ENCODE peak calls at places on chromosomes 3 and 15, in seven cellular contexts. X, N, Q, Y, D, C and H are unnamed samples.

GRCh38 chr15:45645026-45645980 is 10.5 kb downstream of the SQOR start:
- DNase-seq in D (no peak), X (no peak), C (no peak), N (no peak), Q (peak; percentile 66), Y (no peak), H (no peak)

GRCh38 chr3:14336414-14337285 is 65.8 kb upstream of the SLC6A6 start:
- DNase-seq in N (no peak), Q (no peak), Y (peak; percentile 77), D (no peak), C (no peak), X (no peak), H (no peak)

GRCh38 chr3:12545473-12545791 is at the start of gene MKRN2OS:
- DNase-seq in X (no peak), Y (no peak), Q (no peak), D (no peak), N (no peak), C (no peak), H (no peak)

GRCh38 chr15:32833323-32833944 is 115.6 kb downstream of the GREM1 start:
- DNase-seq in D (no peak), Y (no peak), Q (no peak), C (no peak), X (no peak), N (no peak), H (no peak)

GRCh38 chr15:72173401-72173800 is 24.2 kb downstream of the GRAMD2A start:
- DNase-seq in Y (peak; percentile 27), D (no peak), C (no peak), Q (no peak), N (no peak), X (no peak), H (no peak)

GRCh38 chr3:14220933-14221332 is 42.3 kb downstream of the LSM3 start:
- DNase-seq in Y (no peak), D (no peak), Q (no peak), X (no peak), N (no peak), C (no peak), H (no peak)

GRCh38 chr3:50224639-50225038 is 11.4 kb upstream of the GNAI2 start:
- DNase-seq in Y (no peak), X (no peak), D (no peak), N (no peak), Q (no peak), C (no peak), H (no peak)

GRCh38 chr3:155946178-155946577 is 75.7 kb downstream of the GMPS start:
- DNase-seq in N (no peak), Y (no peak), C (no peak), D (no peak), Q (peak; percentile 86), X (no peak), H (no peak)

GRCh38 chr3:39501982-39502837 is 34.7 kb downstream of the MOBP start:
- DNase-seq in D (no peak), C (no peak), X (no peak), Y (no peak), Q (no peak), N (peak; percentile 8), H (no peak)

GRCh38 chr15:78460737-78461136 is 22.7 kb downstream of the IREB2 start:
- DNase-seq in D (no peak), Q (no peak), Y (no peak), X (no peak), C (no peak), N (no peak), H (no peak)

GRCh38 chr3:81592101-81592500 is 169.3 kb downstream of the GBE1 start:
- DNase-seq in Q (peak; percentile 28), X (no peak), Y (no peak), C (no peak), N (no peak), D (no peak), H (no peak)

GRCh38 chr3:21326704-21327103 is 424.3 kb downstream of the ZNF385D start:
- DNase-seq in D (no peak), Y (no peak), N (no peak), X (no peak), C (peak; percentile 35), Q (peak; percentile 86), H (no peak)

GRCh38 chr3:16503191-16503776 is 10.2 kb downstream of the RFTN1 start:
- DNase-seq in N (no peak), Q (no peak), C (no peak), D (no peak), X (no peak), Y (no peak), H (no peak)

GRCh38 chr3:11236588-11237461 is 35.4 kb upstream of the ATG7 start:
- DNase-seq in Q (peak; percentile 68), X (peak; percentile 43), N (peak; percentile 59), Y (peak; percentile 76), D (peak; percentile 60), C (peak; percentile 29), H (no peak)

GRCh38 chr15:40150163-40150925 is 10.5 kb upstream of the BUB1B start:
- DNase-seq in X (no peak), Y (no peak), D (no peak), C (no peak), Q (peak; percentile 57), N (peak; percentile 76), H (no peak)

GRCh38 chr3:179811321-179812095 is 158.7 kb downstream of the USP13 start:
- DNase-seq in D (peak; percentile 11), X (no peak), C (peak; percentile 42), N (no peak), Y (no peak), Q (peak; percentile 87), H (no peak)

GRCh38 chr15:80856809-80857377 is 77.7 kb downstream of the CEMIP start:
- DNase-seq in C (no peak), D (peak; percentile 51), X (peak; percentile 38), Q (no peak), Y (peak; percentile 79), N (peak; percentile 82), H (no peak)

GRCh38 chr15:100156201-100156600 is 185.6 kb downstream of the ADAMTS17 start:
- DNase-seq in N (no peak), Y (no peak), D (no peak), X (no peak), C (no peak), Q (no peak), H (no peak)

DNA sequence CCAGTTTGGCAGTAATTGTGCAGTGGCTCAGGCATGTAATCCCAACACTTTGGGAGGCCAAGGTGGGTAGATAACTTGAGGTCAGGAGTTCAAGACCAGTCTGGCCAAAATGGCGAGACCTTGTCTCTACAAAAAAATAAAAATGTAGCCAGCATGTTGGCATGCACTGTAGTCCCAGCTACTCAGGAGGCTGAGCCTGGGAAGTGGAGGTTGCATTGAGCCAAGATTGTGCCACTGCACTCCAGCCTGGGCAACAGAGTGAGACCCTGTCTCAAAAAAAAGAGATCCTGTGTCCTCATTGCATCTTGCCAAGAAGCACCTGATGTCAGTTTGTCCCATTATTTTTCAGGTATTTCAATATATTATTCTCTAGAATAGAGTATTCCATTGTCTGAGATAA is 61.8 kb downstream of the CRTC3 start:
- DNase-seq in D (no peak), C (no peak), Q (no peak), N (no peak), Y (no peak), X (no peak), H (no peak)
- H3K4me1 ChIP-seq in D (peaks cover 42% of the 10 kb centered on the region), C (no peaks in the 10 kb centered on the region), Q (peaks cover 19% of the 10 kb centered on the region), N (peaks cover 8% of the 10 kb centered on the region), Y (peaks cover 47% of the 10 kb centered on the region), X (no peaks in the 10 kb centered on the region), H (no peaks in the 10 kb centered on the region)

DNA sequence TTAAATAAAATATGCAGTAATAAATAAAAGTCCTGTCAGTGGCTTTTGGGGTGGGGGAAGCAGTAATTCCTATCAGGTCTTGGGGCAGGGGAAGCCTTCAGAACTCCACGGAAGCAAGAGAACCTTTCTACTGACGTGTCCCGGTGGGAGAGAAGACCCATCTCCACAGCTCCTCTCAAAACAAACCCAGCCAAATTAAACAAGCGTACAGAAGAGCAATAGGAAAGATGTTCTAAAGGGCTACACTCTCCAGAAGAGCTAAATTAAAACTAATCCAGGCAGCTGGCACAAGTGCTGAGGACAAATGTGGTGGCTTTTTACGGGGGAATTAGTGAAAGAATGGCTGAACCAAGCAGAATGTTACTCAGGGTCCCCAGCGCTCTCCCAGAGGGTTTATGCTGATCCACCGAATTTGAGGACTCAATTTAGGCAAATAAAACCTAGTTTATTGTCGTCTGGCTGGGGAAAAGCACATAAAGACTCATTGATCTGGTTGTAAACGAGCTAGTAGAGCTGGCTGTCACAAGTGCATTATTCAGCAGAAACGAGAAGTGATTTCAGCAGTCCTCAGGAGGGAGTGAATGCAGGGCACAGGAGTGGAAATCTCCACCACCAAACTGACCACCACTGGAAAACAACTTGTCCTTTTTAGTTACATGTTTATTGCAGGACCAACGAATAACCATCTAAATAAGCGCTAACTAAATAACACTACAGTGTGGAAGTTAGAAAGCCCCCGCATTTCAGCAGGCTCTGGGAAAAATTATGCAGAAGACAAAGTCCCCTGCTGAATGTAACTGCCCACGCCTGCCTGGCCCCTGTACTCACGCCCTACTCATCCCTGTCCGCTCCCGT is 13.5 kb downstream of the BFSP2 start:
- DNase-seq in C (no peak), X (no peak), Y (no peak), D (no peak), Q (peak; percentile 36), N (no peak), H (no peak)
- H3K4me3 ChIP-seq in C (no peak overlapping the region), X (peak overlapping the region; percentile 12), Y (peak overlapping the region; percentile 8), D (no peak overlapping the region), Q (peak overlapping the region; percentile 70), N (no peak overlapping the region), H (peak overlapping the region; percentile 21)

GRCh38 chr15:74867562-74868458 is 5.4 kb downstream of the SCAMP2 start:
- DNase-seq in X (no peak), N (no peak), Q (no peak), D (no peak), Y (no peak), C (no peak), H (peak; percentile 66)

GRCh38 chr15:74869726-74870407 is 3.3 kb downstream of the SCAMP2 start:
- DNase-seq in X (peak; percentile 20), Q (peak; percentile 36), C (no peak), Y (peak; percentile 80), D (no peak), N (peak; percentile 34), H (peak; percentile 81)

GRCh38 chr15:74870496-74871213 is 2.5 kb downstream of the SCAMP2 start:
- DNase-seq in D (no peak), X (no peak), Q (peak; percentile 65), Y (no peak), C (no peak), N (no peak), H (no peak)

GRCh38 chr15:74866090-74866489 is 7.1 kb downstream of the SCAMP2 start:
- DNase-seq in C (no peak), X (no peak), Q (peak; percentile 42), N (peak; percentile 68), Y (no peak), D (peak; percentile 72), H (no peak)

DNA sequence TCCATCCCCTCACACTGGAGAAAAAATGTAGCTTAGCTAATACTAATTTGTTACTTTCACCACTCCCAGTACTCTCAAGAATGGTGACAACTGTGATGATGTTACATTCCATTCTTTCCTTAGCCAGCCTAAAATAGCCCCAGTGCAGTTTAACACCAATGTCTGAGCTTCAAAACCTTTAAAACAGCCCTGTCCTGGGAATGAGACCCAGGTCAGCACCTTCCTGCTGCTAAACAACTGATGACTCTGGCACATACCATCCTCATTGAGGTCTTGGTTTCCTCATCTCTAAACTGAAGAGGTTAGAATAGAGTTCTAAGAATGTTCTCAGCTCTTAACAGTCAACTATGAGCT is 3.8 kb downstream of the SCAMP2 start:
- DNase-seq in N (no peak), Q (no peak), C (no peak), Y (no peak), D (no peak), X (no peak), H (no peak)
- H3K4me1 ChIP-seq in N (peaks cover 49% of the 10 kb centered on the region), Q (peaks cover 43% of the 10 kb centered on the region), C (peaks cover 3% of the 10 kb centered on the region), Y (peaks cover 65% of the 10 kb centered on the region), D (peaks cover 54% of the 10 kb centered on the region), X (peaks cover 11% of the 10 kb centered on the region), H (no peaks in the 10 kb centered on the region)

GRCh38 chr15:88894348-88894818 is 961 bp downstream of the HAPLN3 start:
- DNase-seq in D (peak; percentile 96), N (peak; percentile 69), C (no peak), Q (no peak), Y (peak; percentile 84), X (peak; percentile 62), H (no peak)
- H3K4me3 ChIP-seq in D (peak overlapping the region; percentile 51), N (no peak overlapping the region), C (peak overlapping the region; percentile 39), Q (peak overlapping the region; percentile 79), Y (peak overlapping the region; percentile 67), X (peak overlapping the region; percentile 36), H (peak overlapping the region; percentile 60)